ENCODE peak calls at places on chromosomes 6 and 20, in six cellular contexts. U is hepatocyte, J is HCT116, T is GM23248, C is MM.1S, M is PC-3. Y is an unnamed sample.

GRCh38 chr6:343226-343935 is 48.2 kb upstream of the IRF4 start:
- DNase-seq in U (no peak), J (no peak), T (no peak), C (no peak), M (no peak), Y (no peak)

GRCh38 chr20:35001596-35002362 is 46.1 kb downstream of the MYH7B start:
- DNase-seq in U (no peak), J (no peak), T (peak), C (no peak), M (no peak), Y (peak)

GRCh38 chr6:72620866-72621242 is 1.0 kb upstream of the KCNQ5 start:
- DNase-seq in U (no peak), J (no peak), T (no peak), C (no peak), M (no peak), Y (peak)

GRCh38 chr20:50561379-50562078 is 51.3 kb downstream of the PTPN1 start:
- DNase-seq in U (peak), J (peak), T (peak), C (no peak), M (peak), Y (no peak)

GRCh38 chr6:101614774-101615173 is 221.3 kb downstream of the GRIK2 start:
- DNase-seq in U (no peak), J (peak), T (peak), C (no peak), M (peak), Y (no peak)

GRCh38 chr6:135858941-135859340 is 7.4 kb downstream of the PDE7B start:
- DNase-seq in U (no peak), J (no peak), T (no peak), C (no peak), M (no peak), Y (no peak)

GRCh38 chr6:144581807-144582537 is 296.8 kb downstream of the UTRN start:
- DNase-seq in U (peak), J (peak), T (peak), C (no peak), M (peak), Y (peak)

GRCh38 chr20:52244702-52245101 is 53.1 kb upstream of the ZFP64 start:
- DNase-seq in U (no peak), J (no peak), T (no peak), C (no peak), M (no peak), Y (no peak)

GRCh38 chr6:91087864-91088263 is 501.0 kb upstream of the MAP3K7 start:
- DNase-seq in U (no peak), J (no peak), T (no peak), C (no peak), M (no peak), Y (no peak)

GRCh38 chr20:44166008-44166407 is 21.0 kb downstream of the JPH2 start:
- DNase-seq in U (no peak), J (no peak), T (peak), C (no peak), M (peak), Y (no peak)

GRCh38 chr6:163507965-163508364 is 93.4 kb downstream of the QKI start:
- DNase-seq in U (no peak), J (no peak), T (no peak), C (no peak), M (no peak), Y (no peak)

GRCh38 chr6:83708546-83708969 is 343 bp downstream of the SNAP91 start:
- DNase-seq in U (peak), J (no peak), T (peak), C (no peak), M (no peak), Y (no peak)

GRCh38 chr6:11009353-11009752 is 34.8 kb downstream of the ELOVL2 start:
- DNase-seq in U (peak), J (peak), T (peak), C (peak), M (peak), Y (no peak)

GRCh38 chr6:109406196-109406595 is 23.9 kb upstream of the CD164 start:
- DNase-seq in U (no peak), J (no peak), T (peak), C (no peak), M (no peak), Y (no peak)

GRCh38 chr6:79167931-79168694 is 66.4 kb downstream of the HMGN3 start:
- DNase-seq in U (no peak), J (no peak), T (peak), C (no peak), M (peak), Y (no peak)

GRCh38 chr6:33161354-33162320 is 30.6 kb downstream of the COL11A2 start:
- DNase-seq in U (peak), J (peak), T (peak), C (peak), M (peak), Y (peak)

GRCh38 chr20:14489544-14489943 is 152.1 kb upstream of the FLRT3 start:
- DNase-seq in U (no peak), J (no peak), T (no peak), C (no peak), M (no peak), Y (no peak)

GRCh38 chr6:83590413-83590812 is 78.1 kb downstream of the PRSS35 start:
- DNase-seq in U (no peak), J (no peak), T (peak), C (no peak), M (no peak), Y (no peak)

GRCh38 chr20:12090920-12091319 is 173.2 kb downstream of the BTBD3 start:
- DNase-seq in U (no peak), J (no peak), T (no peak), C (no peak), M (peak), Y (no peak)

GRCh38 chr20:49245921-49246740 is 26.9 kb downstream of the DDX27 start:
- DNase-seq in U (peak), J (peak), T (peak), C (peak), M (peak), Y (peak)

GRCh38 chr20:44624152-44624551 is 27.3 kb downstream of the ADA start:
- DNase-seq in U (no peak), J (no peak), T (no peak), C (no peak), M (no peak), Y (no peak)

GRCh38 chr6:46935687-46936086 is 13.9 kb upstream of the ADGRF5 start:
- DNase-seq in U (no peak), J (no peak), T (no peak), C (no peak), M (no peak), Y (no peak)

GRCh38 chr20:3677733-3678132 is 4.1 kb downstream of the ADAM33 start:
- DNase-seq in U (no peak), J (no peak), T (peak), C (no peak), M (no peak), Y (no peak)

GRCh38 chr6:132058975-132059374 is 107.8 kb upstream of the CCN2 start:
- DNase-seq in U (no peak), J (no peak), T (peak), C (no peak), M (no peak), Y (no peak)

GRCh38 chr6:112372213-112372806 is 25.2 kb downstream of the RFPL4B start:
- DNase-seq in U (no peak), J (peak), T (peak), C (peak), M (peak), Y (peak)

GRCh38 chr6:155100591-155100990 is 105.5 kb downstream of the TIAM2 start:
- DNase-seq in U (no peak), J (no peak), T (no peak), C (no peak), M (no peak), Y (no peak)

GRCh38 chr20:43558412-43559146 is at the start of gene SGK2:
- DNase-seq in U (peak), J (no peak), T (peak), C (no peak), M (peak), Y (no peak)

GRCh38 chr6:4084444-4085328 is 5.7 kb upstream of the FAM217A start:
- DNase-seq in U (no peak), J (no peak), T (no peak), C (no peak), M (no peak), Y (no peak)

GRCh38 chr6:146666909-146667308 is 68.1 kb downstream of the ADGB start:
- DNase-seq in U (no peak), J (no peak), T (no peak), C (no peak), M (no peak), Y (no peak)

GRCh38 chr6:142746524-142746923 is 198.5 kb downstream of the HIVEP2 start:
- DNase-seq in U (peak), J (no peak), T (no peak), C (no peak), M (peak), Y (peak)

GRCh38 chr6:55983861-55984260 is 108.5 kb upstream of the BMP5 start:
- DNase-seq in U (no peak), J (no peak), T (no peak), C (no peak), M (no peak), Y (no peak)

DNA sequence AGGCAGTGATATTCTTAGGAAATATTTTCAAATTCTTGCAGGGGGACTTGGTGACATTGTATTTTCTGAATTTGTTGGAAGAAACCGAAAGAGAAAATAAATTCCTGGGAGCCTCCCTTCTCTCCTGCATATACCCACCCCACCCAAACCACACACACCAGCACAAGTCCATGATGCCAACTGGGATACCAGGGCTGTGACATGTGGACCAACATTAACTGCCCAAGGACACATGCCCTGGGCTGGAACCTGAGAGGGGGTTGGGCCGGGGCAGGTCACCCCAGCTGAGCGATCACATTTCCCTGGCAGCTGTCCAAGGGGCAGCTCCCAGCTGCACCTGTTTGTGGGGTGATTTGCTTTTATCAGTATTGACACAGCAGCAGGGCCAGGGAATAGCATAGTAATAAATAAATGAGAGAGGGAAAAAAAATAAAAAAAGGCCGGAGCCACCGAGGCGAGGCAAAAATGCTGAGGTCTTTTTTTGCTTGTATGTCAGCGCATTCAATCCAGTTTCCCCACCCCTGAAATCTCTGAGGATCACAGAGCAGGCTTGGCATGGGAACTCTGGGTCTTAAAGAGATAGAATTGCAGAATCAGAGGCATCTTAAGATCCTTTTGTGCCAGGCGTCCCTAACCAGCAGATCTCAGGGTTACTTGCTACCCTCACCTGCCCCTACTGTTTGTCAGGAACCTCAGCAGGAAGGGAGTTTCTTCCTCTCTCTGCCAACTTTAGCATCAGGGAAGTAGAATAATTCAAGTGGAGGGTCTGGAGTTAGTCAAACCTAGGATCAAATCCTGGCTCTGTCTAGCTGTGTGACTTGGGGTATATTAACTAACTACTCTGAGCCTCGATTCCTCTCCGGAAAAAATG is 66.5 kb upstream of the PIM1 start:
- DNase-seq in U (peak), J (no peak), T (peak), C (peak), M (peak), Y (peak)
- TF ChIP-seq EZH2phosphoT487 in U (no peak), J (no peak), T (no peak), C (no peak), M (no peak), Y (no peak)

DNA sequence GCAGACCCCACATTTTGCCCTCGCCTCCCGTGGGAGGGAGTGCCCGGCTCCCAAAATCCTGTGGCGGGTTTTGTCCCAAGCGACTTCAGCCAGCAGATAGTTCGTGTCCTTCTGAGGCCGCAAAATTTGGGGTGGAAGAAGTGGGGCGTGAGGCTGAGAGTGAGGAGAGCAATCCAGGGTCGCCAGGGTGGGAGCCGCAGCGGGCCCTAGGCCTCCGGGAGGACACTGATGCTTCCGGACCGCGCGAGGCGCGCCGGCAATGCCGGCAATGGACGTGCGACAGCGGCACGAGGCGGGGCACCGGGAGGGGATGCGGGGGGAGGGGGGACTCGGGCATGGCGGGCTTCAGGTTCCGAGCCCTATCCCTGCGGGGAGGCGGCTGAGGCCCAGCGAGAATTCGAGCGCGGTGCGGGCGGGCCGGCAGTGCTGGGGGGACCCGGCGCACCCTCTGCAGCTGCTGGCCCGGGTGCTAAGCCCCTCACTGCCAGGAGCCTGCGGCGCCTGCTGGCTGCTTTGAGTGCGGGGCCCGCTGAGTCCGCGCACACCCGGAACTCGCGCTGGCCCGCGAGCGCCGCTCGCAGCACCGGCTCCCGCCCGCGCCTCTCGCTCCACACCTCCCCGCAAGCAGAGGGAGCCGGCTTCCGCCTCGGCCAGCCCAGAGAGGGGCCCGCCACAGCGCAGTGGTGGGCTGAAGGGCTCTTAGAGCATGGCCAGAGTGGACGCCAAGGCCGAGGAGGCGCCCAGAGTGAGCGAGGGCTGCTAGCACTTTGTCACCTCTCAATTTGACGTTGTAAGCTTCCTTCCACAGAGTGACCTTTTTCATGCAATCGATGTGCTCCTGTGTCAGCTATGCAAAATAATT is 143.8 kb downstream of the LPA start:
- DNase-seq in U (peak), J (no peak), T (peak), C (peak), M (peak), Y (peak)
- H3K27ac ChIP-seq in U (peak), J (no peak), T (no peak), C (no peak), M (peak), Y (no peak)

DNA sequence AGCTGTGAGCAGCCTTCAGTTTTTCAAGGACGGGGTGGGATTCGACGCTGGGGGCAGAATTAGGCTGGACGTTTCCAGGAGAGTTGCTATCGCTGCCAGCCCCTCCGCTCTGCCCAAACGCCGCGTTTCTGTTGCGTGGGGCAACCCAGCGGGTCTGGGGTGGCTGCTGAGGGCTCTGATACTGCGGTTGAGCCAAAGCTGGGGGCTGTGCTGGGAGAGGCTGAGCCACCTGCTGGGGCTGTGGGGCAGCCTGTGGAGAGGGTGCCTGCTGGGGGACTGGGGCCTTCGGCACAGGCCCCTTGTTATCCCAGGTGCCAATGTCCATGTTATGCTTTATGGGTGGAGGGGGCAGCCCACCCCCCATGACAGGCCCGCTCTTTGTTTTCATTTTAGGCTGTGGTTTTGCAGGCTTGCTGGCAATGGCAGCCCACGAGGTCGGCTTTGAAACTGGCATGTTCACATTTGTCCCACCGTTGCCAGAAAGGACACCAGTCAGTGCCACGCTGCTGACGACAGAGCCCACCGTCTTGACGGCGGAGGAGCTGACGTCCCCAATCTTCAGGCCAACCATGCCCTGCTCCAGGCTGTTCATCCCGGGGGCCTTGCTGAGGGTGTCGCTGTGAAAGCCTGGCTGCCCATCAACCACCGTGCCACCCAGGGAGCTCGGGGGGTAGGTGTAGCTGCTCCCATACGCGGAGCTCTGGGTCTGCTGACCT is 13.0 kb downstream of the YTHDF1 start:
- DNase-seq in U (no peak), J (no peak), T (no peak), C (no peak), M (no peak), Y (no peak)
- TF ChIP-seq EZH2phosphoT487 in U (no peak), J (no peak), T (no peak), C (no peak), M (no peak), Y (no peak)

DNA sequence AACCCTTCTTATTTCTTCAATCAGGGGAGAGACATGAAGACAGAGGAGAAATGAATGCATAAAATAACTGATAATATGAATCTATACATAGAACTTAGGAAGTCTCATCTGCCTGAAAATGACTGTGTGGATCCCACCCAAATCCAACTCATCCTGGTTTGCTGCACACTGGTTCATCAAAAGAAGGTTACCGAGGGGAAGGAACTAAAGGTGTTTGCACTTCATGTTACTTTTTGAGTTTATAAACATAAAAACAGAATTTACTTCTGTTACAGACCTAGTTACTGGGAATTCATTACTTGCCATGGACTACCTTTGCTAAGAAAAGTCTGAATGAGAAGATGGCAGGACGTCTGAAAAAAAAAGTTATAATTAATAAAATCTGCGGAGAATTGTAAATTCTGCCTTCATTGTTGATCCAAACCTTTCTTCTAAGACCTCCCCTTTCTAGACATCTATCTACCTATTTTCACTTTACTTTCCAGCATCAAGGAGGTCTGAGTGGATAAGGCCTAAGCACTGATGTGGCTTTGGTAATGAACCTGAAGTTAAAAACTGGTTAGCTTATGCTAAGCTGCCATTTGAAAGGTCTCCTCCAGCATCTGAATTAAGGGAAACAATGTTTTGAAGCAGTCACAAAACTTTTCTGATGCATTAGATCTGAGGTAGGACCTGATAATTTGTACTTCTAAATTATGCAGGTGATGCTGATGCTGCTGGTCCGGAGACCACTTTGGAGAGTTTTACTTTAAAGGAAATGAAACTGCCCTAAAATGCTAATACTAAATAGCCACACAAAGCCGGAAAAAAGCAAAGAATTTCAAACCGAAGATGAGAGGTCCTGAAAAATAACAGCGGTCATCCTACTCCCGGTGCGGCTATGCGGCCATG is 84.0 kb downstream of the HFE start:
- DNase-seq in U (no peak), J (no peak), T (peak), C (no peak), M (no peak), Y (peak)
- H3K27ac ChIP-seq in U (peak), J (peak), T (peak), C (peak), M (no peak), Y (peak)

DNA sequence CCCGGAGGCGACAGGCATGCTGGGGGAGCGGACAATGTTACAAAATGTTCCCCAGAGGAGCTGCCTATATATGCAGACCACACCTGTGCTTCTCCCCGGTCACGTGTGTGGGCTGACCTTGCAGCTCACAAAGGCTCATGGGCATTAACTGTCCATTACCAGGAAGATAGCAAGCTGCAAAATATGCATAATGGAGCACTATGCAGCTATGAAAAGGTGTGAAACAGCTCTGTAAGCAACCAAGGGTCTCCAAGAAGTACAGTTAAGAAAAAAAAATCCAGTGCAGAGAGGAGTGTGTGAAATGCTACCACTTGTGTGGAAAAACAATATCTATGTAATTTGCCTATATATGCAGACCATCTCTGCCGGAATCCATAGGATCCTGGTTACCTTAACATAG is 9.4 kb downstream of the TCF15 start:
- DNase-seq in U (no peak), J (no peak), T (no peak), C (no peak), M (no peak), Y (no peak)
- TF ChIP-seq EZH2phosphoT487 in U (no peak), J (no peak), T (no peak), C (no peak), M (no peak), Y (no peak)